ENCODE peak calls at places on chromosome 7, in five cellular contexts. V is Peyer's patch, C is glutamatergic neuron, M is GM13976, F is tibial nerve. U is an unnamed sample.

GRCh38 chr7:105691029-105691691 is 109.9 kb upstream of the EFCAB10 start:
- DNase-seq in F (no peak), C (no peak), V (no peak), M (peak), U (no peak)

GRCh38 chr7:157516311-157516710 is 179.5 kb downstream of the DNAJB6 start:
- DNase-seq in V (peak), C (no peak), M (no peak), F (no peak), U (no peak)

GRCh38 chr7:2609001-2609411 is 22.8 kb upstream of the TTYH3 start:
- DNase-seq in C (no peak), V (peak), M (peak), F (no peak), U (peak)

GRCh38 chr7:25861704-25862253 is 290.2 kb upstream of the NFE2L3 start:
- DNase-seq in F (no peak), C (no peak), M (no peak), V (no peak), U (no peak)

GRCh38 chr7:36742911-36743775 is 18.8 kb upstream of the AOAH start:
- DNase-seq in M (no peak), V (no peak), F (no peak), C (no peak), U (no peak)

GRCh38 chr7:113404245-113404644 is 285.9 kb upstream of the SMIM30 start:
- DNase-seq in F (no peak), M (no peak), V (no peak), C (peak), U (no peak)

GRCh38 chr7:151686016-151686766 is 166.5 kb upstream of the RHEB start:
- DNase-seq in V (no peak), C (no peak), M (no peak), F (no peak), U (no peak)

GRCh38 chr7:102917436-102918353 is 4.9 kb downstream of the LRRC17 start:
- DNase-seq in C (no peak), F (no peak), V (no peak), M (no peak), U (no peak)

GRCh38 chr7:2325028-2325625 is 10.9 kb upstream of the SNX8 start:
- DNase-seq in F (no peak), C (no peak), V (no peak), M (no peak), U (no peak)

GRCh38 chr7:151060113-151060415 is 675 bp downstream of the SLC4A2 start:
- DNase-seq in V (no peak), C (no peak), F (no peak), M (no peak), U (no peak)

GRCh38 chr7:2182461-2182860 is 50.3 kb downstream of the MAD1L1 start:
- DNase-seq in M (peak), F (no peak), C (no peak), V (no peak), U (no peak)

GRCh38 chr7:143205560-143206293 is 16.1 kb upstream of the TAS2R40 start:
- DNase-seq in C (no peak), M (peak), V (no peak), F (peak), U (no peak)

GRCh38 chr7:38398725-38399321 is 125.4 kb upstream of the TARP start:
- DNase-seq in F (peak), C (peak), M (peak), V (peak), U (peak)

GRCh38 chr7:80918406-80918805 is 445 bp downstream of the SEMA3C start:
- DNase-seq in C (no peak), F (no peak), V (no peak), M (peak), U (no peak)

GRCh38 chr7:90472805-90473540 is 3.5 kb downstream of the PTTG1IP2 start:
- DNase-seq in M (no peak), C (no peak), V (no peak), F (no peak), U (no peak)

GRCh38 chr7:90119178-90119971 is 34.9 kb upstream of the STEAP1 start:
- DNase-seq in C (peak), V (peak), F (no peak), M (peak), U (peak)

GRCh38 chr7:135645296-135645904 is 16.9 kb upstream of the STMP1 start:
- DNase-seq in M (peak), V (no peak), F (peak), C (no peak), U (no peak)

GRCh38 chr7:44294325-44295069 is 30.9 kb downstream of the CAMK2B start:
- DNase-seq in F (no peak), V (no peak), C (no peak), M (no peak), U (peak)

GRCh38 chr7:115719963-115720362 is 310.6 kb downstream of the TFEC start:
- DNase-seq in F (no peak), C (no peak), V (no peak), M (no peak), U (no peak)

GRCh38 chr7:79055722-79056415 is 397.6 kb downstream of the MAGI2 start:
- DNase-seq in C (no peak), F (no peak), M (no peak), V (no peak), U (no peak)

GRCh38 chr7:31202801-31203200 is 137.7 kb downstream of the NEUROD6 start:
- DNase-seq in M (no peak), C (no peak), F (no peak), V (no peak), U (no peak)

GRCh38 chr7:35705932-35706461 is 11.1 kb upstream of the HERPUD2 start:
- DNase-seq in C (no peak), V (no peak), M (no peak), F (no peak), U (no peak)

GRCh38 chr7:49878627-49879026 is 105.2 kb downstream of the VWC2 start:
- DNase-seq in F (no peak), C (no peak), M (no peak), V (no peak), U (no peak)

GRCh38 chr7:2046581-2047271 is 186.0 kb downstream of the MAD1L1 start:
- DNase-seq in V (peak), F (no peak), C (no peak), M (no peak), U (no peak)

GRCh38 chr7:82740246-82740848 is 296.8 kb upstream of the CACNA2D1 start:
- DNase-seq in F (no peak), C (peak), M (no peak), V (no peak), U (peak)

GRCh38 chr7:39386718-39387117 is 179.5 kb upstream of the YAE1 start:
- DNase-seq in V (no peak), F (no peak), M (no peak), C (no peak), U (no peak)

GRCh38 chr7:16187131-16187530 is 234.2 kb downstream of the CRPPA start:
- DNase-seq in M (no peak), C (no peak), V (no peak), F (no peak), U (no peak)

GRCh38 chr7:117087639-117088396 is 134.5 kb downstream of the ST7 start:
- DNase-seq in F (no peak), M (no peak), C (no peak), V (no peak), U (no peak)

GRCh38 chr7:134690614-134691504 is 44.2 kb downstream of the BPGM start:
- DNase-seq in C (no peak), F (no peak), M (no peak), V (no peak), U (no peak)

GRCh38 chr7:100213672-100214071 is 6.1 kb upstream of the PVRIG start:
- DNase-seq in V (no peak), F (no peak), M (no peak), C (no peak), U (no peak)

GRCh38 chr7:8435597-8436243 is 2.3 kb downstream of the NXPH1 start:
- DNase-seq in V (no peak), C (no peak), F (no peak), M (no peak), U (no peak)

GRCh38 chr7:137298464-137298794 is 45.1 kb downstream of the PTN start:
- DNase-seq in M (no peak), F (no peak), V (no peak), C (no peak), U (no peak)

GRCh38 chr7:110595694-110596093 is 495.2 kb upstream of the LRRN3 start:
- DNase-seq in F (no peak), M (no peak), C (no peak), V (no peak), U (no peak)
- TF ChIP-seq CTCF in F (no peak), M (no peak), C (no peak), V (no peak), U (no peak)

GRCh38 chr7:4629287-4629905 is 52.7 kb upstream of the FOXK1 start:
- DNase-seq in V (no peak), C (no peak), F (no peak), M (no peak), U (no peak)

GRCh38 chr7:4631021-4631663 is 51.0 kb upstream of the FOXK1 start:
- DNase-seq in C (no peak), F (no peak), V (no peak), M (no peak), U (no peak)

GRCh38 chr7:4631664-4632171 is 50.4 kb upstream of the FOXK1 start:
- DNase-seq in V (peak), C (peak), M (no peak), F (peak), U (peak)

GRCh38 chr7:4634166-4634565 is 47.9 kb upstream of the FOXK1 start:
- DNase-seq in C (no peak), M (no peak), F (no peak), V (no peak), U (no peak)

GRCh38 chr7:4633012-4633411 is 49.1 kb upstream of the FOXK1 start:
- DNase-seq in F (no peak), M (no peak), C (no peak), V (no peak), U (no peak)
- TF ChIP-seq CTCF in F (no peak), M (no peak), C (no peak), V (no peak), U (no peak)

GRCh38 chr7:71871446-71871845 is 540.7 kb downstream of the CALN1 start:
- DNase-seq in C (no peak), F (no peak), M (no peak), V (no peak), U (no peak)
- TF ChIP-seq CTCF in C (no peak), F (no peak), M (no peak), V (no peak), U (peak)

DNA sequence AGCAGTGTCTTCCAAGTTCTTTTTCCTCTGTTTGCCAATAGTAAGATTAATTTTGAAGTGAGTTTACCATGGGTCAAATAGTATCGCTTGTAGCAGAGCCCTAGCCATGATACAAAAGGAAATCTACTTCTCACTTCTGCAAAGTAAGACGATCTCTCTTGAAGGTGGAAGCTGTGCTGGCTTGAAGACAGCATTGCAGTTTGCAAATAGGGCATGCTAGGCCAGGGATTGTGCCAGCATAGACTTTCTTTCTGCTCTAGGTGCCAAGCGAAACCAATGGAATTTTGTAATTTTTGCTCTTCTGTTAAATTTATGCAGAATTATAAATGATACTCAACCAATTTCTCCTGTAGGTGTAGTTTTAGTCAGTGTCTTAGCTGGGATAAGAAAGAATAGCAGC is 74.5 kb downstream of the SLC13A1 start:
- DNase-seq in F (no peak), C (no peak), V (no peak), M (no peak), U (no peak)
- TF ChIP-seq CTCF in F (no peak), C (no peak), V (no peak), M (no peak), U (no peak)